ENCODE peak calls at places on chromosomes 11 and 22, in seven cellular contexts. Q is psoas muscle, Y is PC-3, H is endodermal cell, C is fibroblast of mammary gland, O is heart left ventricle, I is fibroblast of pulmonary artery. U is an unnamed sample.

GRCh38 chr11:27977031-27977430 is 130.9 kb downstream of the KIF18A start:
- DNase-seq in Q (no peak), C (peak), Y (peak), I (no peak), O (no peak), H (no peak), U (peak)

GRCh38 chr22:30573594-30574094 is 821 bp downstream of the GAL3ST1 start:
- DNase-seq in H (peak), Y (peak), C (no peak), I (no peak), O (no peak), Q (peak), U (no peak)

GRCh38 chr22:22787151-22787550 is 100.5 kb upstream of the IGLL5 start:
- DNase-seq in C (no peak), Q (no peak), H (no peak), Y (no peak), O (no peak), I (no peak), U (no peak)

GRCh38 chr22:49508561-49508960 is 319.1 kb downstream of the BRD1 start:
- DNase-seq in C (no peak), H (peak), O (no peak), Y (no peak), I (no peak), Q (no peak), U (no peak)

GRCh38 chr22:47782461-47783075 is 1020.1 kb downstream of the TBC1D22A start:
- DNase-seq in Q (no peak), H (peak), O (no peak), I (no peak), C (no peak), Y (no peak), U (no peak)

GRCh38 chr11:16843307-16843706 is 104.9 kb downstream of the C11orf58 start:
- DNase-seq in H (no peak), O (no peak), Q (no peak), I (peak), C (no peak), Y (peak), U (no peak)

GRCh38 chr11:926341-926916 is 759 bp downstream of the AP2A2 start:
- DNase-seq in Q (peak), H (peak), C (peak), Y (peak), I (peak), O (peak), U (peak)

GRCh38 chr22:42805016-42805997 is 51.8 kb downstream of the ARFGAP3 start:
- DNase-seq in H (no peak), O (peak), Y (no peak), I (no peak), C (no peak), Q (peak), U (no peak)

GRCh38 chr11:121338536-121338935 is 46.0 kb downstream of the SC5D start:
- DNase-seq in H (no peak), I (no peak), O (no peak), Q (no peak), Y (no peak), C (no peak), U (no peak)

GRCh38 chr11:103798029-103798428 is 238.4 kb upstream of the DDI1 start:
- DNase-seq in Q (no peak), O (peak), C (peak), I (peak), Y (no peak), H (no peak), U (no peak)

GRCh38 chr11:19121646-19122045 is 4.7 kb downstream of the ZDHHC13 start:
- DNase-seq in O (no peak), Q (no peak), H (no peak), I (no peak), Y (peak), C (no peak), U (no peak)

GRCh38 chr22:30829901-30830550 is 135.4 kb downstream of the OSBP2 start:
- DNase-seq in Q (no peak), I (peak), C (peak), Y (peak), H (no peak), O (no peak), U (no peak)

GRCh38 chr22:49632199-49633009 is 195.3 kb downstream of the BRD1 start:
- DNase-seq in Y (peak), Q (peak), O (peak), H (peak), I (peak), C (peak), U (peak)

GRCh38 chr11:85826096-85826855 is 15.3 kb upstream of the SYTL2 start:
- DNase-seq in O (peak), C (peak), Y (peak), Q (no peak), H (peak), I (peak), U (no peak)

GRCh38 chr11:120134931-120135228 is 3.0 kb downstream of the TRIM29 start:
- DNase-seq in H (peak), Q (no peak), Y (no peak), I (no peak), C (no peak), O (no peak), U (no peak)

GRCh38 chr11:2989551-2989950 is 2.6 kb downstream of the NAP1L4 start:
- DNase-seq in H (no peak), Q (no peak), O (no peak), Y (no peak), I (no peak), C (no peak), U (no peak)
- H3K4me3 ChIP-seq in H (peak), Q (peak), O (no peak), Y (peak), I (peak), C (peak), U (peak)

GRCh38 chr11:76880314-76880713 is 19.6 kb downstream of the ACER3 start:
- DNase-seq in I (no peak), Q (no peak), Y (no peak), H (no peak), C (peak), O (no peak), U (no peak)
- TF ChIP-seq CTCF in I (no peak), Q (peak), Y (no peak), H (no peak), C (no peak), O (peak), U (peak)

GRCh38 chr11:78649361-78650215 is 74.9 kb upstream of the NARS2 start:
- DNase-seq in I (no peak), Y (no peak), C (no peak), Q (no peak), O (no peak), H (peak), U (no peak)
- H3K4me3 ChIP-seq in I (no peak), Y (no peak), C (no peak), Q (no peak), O (no peak), H (no peak), U (no peak)

DNA sequence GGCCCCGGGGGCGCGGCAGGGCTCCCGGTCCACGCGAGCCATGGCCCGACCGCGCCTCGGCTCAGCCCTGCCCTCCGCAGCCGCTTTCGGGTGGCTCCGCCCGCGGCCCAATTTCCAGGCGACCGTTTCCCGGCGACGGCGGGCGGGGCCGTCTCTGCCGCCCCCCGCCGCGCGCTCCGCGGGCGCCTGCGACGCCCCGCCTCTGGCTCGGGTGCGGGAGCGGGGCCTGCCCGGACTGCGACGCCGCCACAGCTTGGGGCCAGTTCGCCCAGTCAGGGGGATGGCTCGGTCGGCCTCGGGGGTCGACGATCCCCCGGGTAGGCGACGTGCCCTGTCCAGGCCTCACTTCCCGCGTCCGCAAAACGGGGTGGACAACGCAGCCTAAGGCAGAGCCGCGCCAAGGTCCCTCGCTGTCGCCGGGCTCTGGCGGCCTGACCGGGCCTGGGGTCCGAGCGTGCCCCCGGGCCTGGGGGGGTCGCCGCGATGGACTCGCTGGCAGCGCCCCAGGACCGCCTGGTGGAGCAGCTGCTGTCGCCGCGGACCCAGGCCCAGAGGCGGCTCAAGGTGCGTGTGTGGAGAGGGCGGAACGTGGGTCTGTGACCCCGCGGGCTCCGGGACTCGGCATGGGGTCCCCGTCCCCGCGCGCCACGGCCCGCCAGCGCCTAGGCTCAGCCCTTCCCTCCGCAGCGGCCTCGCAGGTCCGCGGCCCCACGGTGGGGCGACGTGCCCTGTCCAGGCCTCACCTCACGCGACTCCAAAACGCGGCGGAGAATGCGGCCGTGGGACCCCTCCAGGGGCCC is 4.2 kb downstream of the SEPTIN5 start:
- DNase-seq in H (no peak), O (no peak), C (no peak), Q (no peak), I (no peak), Y (no peak), U (no peak)
- TF ChIP-seq CTCF in H (no peak), O (no peak), C (no peak), Q (no peak), I (no peak), Y (no peak), U (no peak)

DNA sequence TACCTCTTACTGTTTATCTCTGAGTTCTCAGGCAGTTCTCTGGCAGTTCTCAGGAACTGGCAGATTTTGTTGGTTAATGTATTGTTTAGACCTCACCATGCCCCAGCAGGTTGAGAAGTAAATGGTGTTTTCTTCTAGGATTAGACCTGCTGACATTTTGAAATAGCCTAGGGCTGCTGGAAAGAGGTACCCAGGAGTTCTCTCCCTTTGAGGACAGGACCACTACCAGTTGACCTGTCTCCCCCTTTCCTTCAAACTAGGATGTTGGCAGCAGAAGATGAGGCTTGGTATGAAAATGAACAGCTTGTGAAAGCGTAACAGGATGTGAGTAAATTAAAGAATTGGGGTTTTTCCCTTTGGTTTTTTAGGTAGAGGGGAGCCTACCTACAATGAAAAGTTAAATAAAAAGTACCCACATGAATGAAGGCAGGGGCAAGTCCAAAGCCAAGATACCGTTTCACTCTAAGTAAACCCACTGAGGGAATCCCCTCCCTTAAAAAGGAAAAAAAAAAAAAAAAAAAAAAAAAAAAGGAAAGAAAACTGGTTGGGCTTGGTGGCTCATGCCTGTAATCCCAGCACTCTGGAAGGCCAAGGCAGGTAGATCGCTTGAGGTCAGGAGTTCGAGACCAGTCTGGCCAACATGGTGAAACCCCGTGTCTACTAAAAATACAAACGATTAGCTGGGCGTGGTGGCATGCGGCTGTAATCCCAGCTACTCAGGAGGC is 96.2 kb downstream of the PDHX start:
- DNase-seq in Y (no peak), Q (no peak), O (no peak), I (no peak), H (no peak), C (no peak), U (no peak)
- H3K4me3 ChIP-seq in Y (no peak), Q (no peak), O (no peak), I (no peak), H (no peak), C (no peak), U (no peak)

GRCh38 chr11:134666273-134667174 is 254.5 kb upstream of the B3GAT1 start:
- DNase-seq in Y (no peak), O (no peak), Q (no peak), C (no peak), H (peak), I (no peak), U (no peak)

GRCh38 chr11:134664863-134665535 is 253.0 kb upstream of the B3GAT1 start:
- DNase-seq in Y (no peak), Q (no peak), I (no peak), H (peak), O (no peak), C (no peak), U (no peak)

GRCh38 chr11:134664447-134664846 is 252.4 kb upstream of the B3GAT1 start:
- DNase-seq in H (no peak), C (no peak), Q (no peak), O (no peak), I (no peak), Y (no peak), U (no peak)

GRCh38 chr11:134667175-134667500 is 255.1 kb upstream of the B3GAT1 start:
- DNase-seq in H (no peak), Q (no peak), C (no peak), O (no peak), I (no peak), Y (no peak), U (no peak)

GRCh38 chr11:134665571-134666268 is 253.7 kb upstream of the B3GAT1 start:
- DNase-seq in Q (no peak), H (peak), O (no peak), C (no peak), Y (no peak), I (no peak), U (no peak)
- TF ChIP-seq CTCF in Q (no peak), H (peak), O (no peak), C (no peak), Y (no peak), I (no peak), U (no peak)

GRCh38 chr11:58832246-58832645 is 12.3 kb downstream of the GLYATL2 start:
- DNase-seq in O (no peak), H (no peak), C (peak), Y (peak), I (no peak), Q (no peak), U (no peak)

GRCh38 chr11:58829736-58830135 is 14.8 kb downstream of the GLYATL2 start:
- DNase-seq in C (peak), I (peak), O (no peak), Y (peak), Q (no peak), H (no peak), U (no peak)

GRCh38 chr11:58830693-58831301 is 13.7 kb downstream of the GLYATL2 start:
- DNase-seq in O (no peak), Q (no peak), H (no peak), C (no peak), Y (no peak), I (no peak), U (no peak)
- H3K4me3 ChIP-seq in O (no peak), Q (no peak), H (no peak), C (no peak), Y (no peak), I (no peak), U (no peak)

GRCh38 chr11:112073941-112074811 is at the start of the genes NKAPD1 and PIH1D2:
- DNase-seq in Y (peak), I (peak), H (peak), O (peak), Q (peak), C (peak), U (peak)
- TF ChIP-seq CTCF in Y (no peak), I (peak), H (peak), O (no peak), Q (no peak), C (peak), U (peak)

GRCh38 chr11:2263724-2264360 is 6.5 kb downstream of the ASCL2 start:
- DNase-seq in I (no peak), Y (no peak), C (no peak), O (no peak), Q (peak), H (peak), U (no peak)

GRCh38 chr11:2264366-2265011 is 5.9 kb downstream of the ASCL2 start:
- DNase-seq in H (no peak), I (no peak), O (no peak), Q (peak), Y (no peak), C (no peak), U (no peak)

GRCh38 chr11:2266586-2267305 is 3.6 kb downstream of the ASCL2 start:
- DNase-seq in I (no peak), H (no peak), C (no peak), O (no peak), Q (peak), Y (no peak), U (no peak)

GRCh38 chr11:2265854-2266585 is 4.4 kb downstream of the ASCL2 start:
- DNase-seq in Y (no peak), C (no peak), I (no peak), Q (peak), H (peak), O (no peak), U (no peak)

DNA sequence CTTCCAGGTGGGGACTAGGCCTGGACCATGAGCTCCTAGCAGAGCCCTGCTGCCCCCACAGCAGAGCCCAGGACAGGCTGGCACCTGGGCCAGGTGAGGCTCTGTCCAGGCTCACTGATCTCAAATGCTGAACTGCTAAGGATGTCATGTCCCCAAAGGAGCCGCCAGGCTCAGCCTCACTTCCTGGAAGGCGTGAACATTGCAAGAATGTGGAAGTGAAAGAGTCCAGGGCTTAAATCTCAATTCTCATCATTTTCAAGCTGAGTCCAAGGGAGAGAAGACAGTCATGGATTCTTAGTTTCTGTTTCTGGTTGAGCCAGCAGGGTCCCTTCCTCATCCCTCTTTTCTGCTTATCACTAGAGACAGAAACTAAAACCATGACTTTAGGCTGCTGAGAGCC is 5.0 kb downstream of the ASCL2 start:
- DNase-seq in C (no peak), H (peak), O (no peak), Q (peak), Y (no peak), I (no peak), U (no peak)
- H3K4me3 ChIP-seq in C (no peak), H (no peak), O (no peak), Q (no peak), Y (no peak), I (no peak), U (no peak)

U was measured in retinal pigment epithelial cell.